ENCODE peak calls at places on chromosomes 13 and 19, in six cellular contexts. D is astrocyte, E is cardiac fibroblast, S is spleen, A is iPS DF 6.9, P is bronchial epithelial cell. M is an unnamed sample.

GRCh38 chr13:67574320-67575233 is 344.4 kb upstream of the PCDH9 start:
- DNase-seq in D (peak), S (no peak), A (no peak), E (peak), P (peak), M (no peak)

GRCh38 chr19:53037101-53038097 is 7.1 kb upstream of the ERVV-2 start:
- DNase-seq in D (peak), A (no peak), E (peak), S (peak), P (peak), M (no peak)

GRCh38 chr13:74966814-74967213 is 515.2 kb downstream of the TBC1D4 start:
- DNase-seq in S (no peak), D (peak), P (no peak), A (no peak), E (peak), M (no peak)

GRCh38 chr19:29694669-29695627 is 20.1 kb downstream of the C19orf12 start:
- DNase-seq in A (peak), D (peak), S (peak), E (peak), P (peak), M (peak)

GRCh38 chr13:109818891-109819290 is 32.5 kb upstream of the IRS2 start:
- DNase-seq in D (peak), P (no peak), E (peak), A (no peak), S (no peak), M (no peak)

GRCh38 chr19:49422407-49423277 is 599 bp downstream of the PTH2 start:
- DNase-seq in E (peak), S (no peak), D (no peak), A (no peak), P (no peak), M (peak)

GRCh38 chr19:11570039-11570462 is 7.4 kb downstream of the ACP5 start:
- DNase-seq in P (no peak), D (no peak), A (no peak), E (no peak), S (no peak), M (no peak)

GRCh38 chr13:87972568-87972967 is 301.4 kb downstream of the SLITRK5 start:
- DNase-seq in P (no peak), E (no peak), D (no peak), A (no peak), S (no peak), M (no peak)

GRCh38 chr13:54185785-54186184 is 1157.2 kb downstream of the OLFM4 start:
- DNase-seq in S (no peak), D (no peak), P (peak), A (peak), E (no peak), M (no peak)

GRCh38 chr19:43532962-43533545 is at the start of gene ZNF575:
- DNase-seq in D (peak), S (peak), E (peak), P (peak), A (peak), M (peak)

GRCh38 chr19:43883864-43884263 is 51.2 kb downstream of the ZNF45 start:
- DNase-seq in E (no peak), A (no peak), P (no peak), D (no peak), S (no peak), M (no peak)

GRCh38 chr19:34214040-34214439 is 40.3 kb upstream of the GARRE1 start:
- DNase-seq in A (no peak), D (no peak), S (no peak), E (no peak), P (no peak), M (no peak)

GRCh38 chr13:52650731-52651130 is 1.9 kb upstream of the SUGT1 start:
- DNase-seq in A (no peak), S (no peak), D (no peak), E (no peak), P (no peak), M (no peak)

GRCh38 chr19:1410136-1410786 is 2.9 kb downstream of the DAZAP1 start:
- DNase-seq in E (peak), P (no peak), A (no peak), D (peak), S (no peak), M (no peak)

GRCh38 chr19:6464070-6464873 is at the start of gene CRB3:
- DNase-seq in E (no peak), S (peak), D (no peak), P (peak), A (peak), M (peak)

GRCh38 chr19:16397791-16398529 is 73.3 kb downstream of the KLF2 start:
- DNase-seq in S (peak), E (peak), A (no peak), D (peak), P (no peak), M (no peak)

GRCh38 chr13:108214511-108215383 is 589 bp downstream of the LIG4 start:
- DNase-seq in S (peak), D (no peak), A (no peak), P (peak), E (no peak), M (peak)

GRCh38 chr13:99687728-99688397 is 186.6 kb downstream of the TM9SF2 start:
- DNase-seq in P (no peak), S (no peak), D (peak), E (no peak), A (no peak), M (no peak)

GRCh38 chr13:46728777-46729176 is 68.2 kb downstream of the ESD start:
- DNase-seq in P (peak), E (peak), S (no peak), D (no peak), A (peak), M (no peak)

GRCh38 chr13:102198418-102199322 is 203.2 kb downstream of the FGF14 start:
- DNase-seq in E (peak), A (no peak), S (no peak), P (peak), D (peak), M (no peak)

GRCh38 chr13:91722267-91722884 is 324.0 kb downstream of the GPC5 start:
- DNase-seq in A (no peak), S (no peak), E (peak), D (peak), P (peak), M (no peak)

GRCh38 chr13:98581971-98582702 is 5.2 kb upstream of the STK24 start:
- DNase-seq in E (peak), A (no peak), P (peak), D (peak), S (no peak), M (no peak)

GRCh38 chr19:51096473-51097165 is 11.6 kb downstream of the CTU1 start:
- DNase-seq in D (no peak), E (peak), A (no peak), P (no peak), S (peak), M (no peak)

GRCh38 chr19:16942583-16942982 is 53.8 kb downstream of the F2RL3 start:
- DNase-seq in P (no peak), D (no peak), E (no peak), A (no peak), S (no peak), M (no peak)

GRCh38 chr19:47232422-47233211 is 1.6 kb upstream of the BBC3 start:
- DNase-seq in P (peak), S (no peak), D (peak), E (peak), A (no peak), M (no peak)

GRCh38 chr13:27359203-27359821 is 65.1 kb upstream of the GTF3A start:
- DNase-seq in A (no peak), E (peak), S (peak), D (no peak), P (peak), M (peak)

GRCh38 chr13:93328943-93329342 is 102.3 kb downstream of the GPC6 start:
- DNase-seq in E (no peak), P (no peak), S (no peak), A (no peak), D (no peak), M (no peak)

GRCh38 chr13:32636711-32637110 is 50.5 kb downstream of the PDS5B start:
- DNase-seq in E (no peak), P (no peak), S (no peak), A (no peak), D (no peak), M (no peak)

GRCh38 chr19:1956868-1957492 is 16.0 kb downstream of the CSNK1G2 start:
- DNase-seq in D (no peak), E (no peak), S (no peak), P (no peak), A (no peak), M (no peak)

GRCh38 chr13:59747529-59747928 is 416.2 kb downstream of the DIAPH3 start:
- DNase-seq in S (no peak), E (no peak), A (no peak), P (no peak), D (no peak), M (no peak)

GRCh38 chr13:65159803-65160202 is 2070.3 kb downstream of the PCDH9 start:
- DNase-seq in P (no peak), A (no peak), S (no peak), E (no peak), D (no peak), M (no peak)

GRCh38 chr13:45168555-45168930 is 32.3 kb downstream of the KCTD4 start:
- DNase-seq in P (no peak), D (no peak), S (no peak), A (no peak), E (no peak), M (no peak)

GRCh38 chr13:80173224-80173623 is 167.7 kb downstream of the SPRY2 start:
- DNase-seq in D (no peak), E (no peak), A (no peak), S (no peak), P (no peak), M (no peak)

GRCh38 chr13:72853000-72853399 is 71.1 kb downstream of the PIBF1 start:
- DNase-seq in P (no peak), E (no peak), A (no peak), D (peak), S (no peak), M (no peak)

GRCh38 chr19:49677901-49678674 is 1.0 kb downstream of the PRMT1 start:
- DNase-seq in E (peak), A (no peak), D (peak), S (peak), P (peak), M (peak)